ENCODE peak calls at places on chromosomes 6 and 20, in seven cellular contexts. W is testis, D is heart left ventricle, R is ovary, P is spleen, L is transverse colon, V is right lobe of liver. E is an unnamed sample.

GRCh38 chr20:57266251-57267157 is at the start of gene BMP7:
- DNase-seq in L (no peak), V (no peak), R (no peak), D (no peak), W (peak; percentile 28), P (no peak), E (no peak)

GRCh38 chr6:109300874-109301273 is 81.4 kb downstream of the CD164 start:
- DNase-seq in L (no peak), W (no peak), R (no peak), D (no peak), P (no peak), V (no peak), E (no peak)

GRCh38 chr20:37565134-37565811 is 37.6 kb upstream of the BLCAP start:
- DNase-seq in V (no peak), L (no peak), W (peak; percentile 12), P (no peak), D (no peak), R (no peak), E (no peak)

GRCh38 chr20:34213213-34213612 is 28.0 kb upstream of the ASIP start:
- DNase-seq in R (no peak), P (no peak), V (no peak), D (no peak), W (no peak), L (no peak), E (no peak)

GRCh38 chr20:13788167-13788834 is 3.5 kb downstream of the NDUFAF5 start:
- DNase-seq in P (no peak), V (peak; percentile 64), W (peak; percentile 70), L (peak; percentile 35), D (no peak), R (no peak), E (no peak)

GRCh38 chr6:81562169-81562568 is 190.3 kb downstream of the TENT5A start:
- DNase-seq in V (no peak), L (peak; percentile 12), D (no peak), W (no peak), R (no peak), P (no peak), E (no peak)

GRCh38 chr20:13554076-13554475 is 84.7 kb downstream of the TASP1 start:
- DNase-seq in P (no peak), V (no peak), W (no peak), L (no peak), R (no peak), D (no peak), E (no peak)

GRCh38 chr6:141587482-141588266 is 545.1 kb upstream of the GJE1 start:
- DNase-seq in L (no peak), P (no peak), W (no peak), R (no peak), D (no peak), V (no peak), E (no peak)

GRCh38 chr6:136063095-136063494 is 187.0 kb downstream of the MTFR2 start:
- DNase-seq in V (no peak), W (no peak), D (no peak), P (no peak), L (no peak), R (no peak), E (no peak)

GRCh38 chr6:18183736-18184135 is 28.5 kb downstream of the KDM1B start:
- DNase-seq in W (no peak), V (no peak), P (no peak), R (no peak), L (no peak), D (no peak), E (no peak)

GRCh38 chr6:105991561-105992314 is 94.4 kb upstream of the PRDM1 start:
- DNase-seq in R (peak; percentile 53), D (no peak), V (peak; percentile 74), P (peak; percentile 85), L (peak; percentile 55), W (peak; percentile 18), E (no peak)

GRCh38 chr6:166508726-166509125 is 77.8 kb downstream of the RAMACL start:
- DNase-seq in W (no peak), L (no peak), V (no peak), D (no peak), R (no peak), P (no peak), E (no peak)

GRCh38 chr6:6436946-6437345 is 116.5 kb upstream of the F13A1 start:
- DNase-seq in R (no peak), V (no peak), P (no peak), L (no peak), W (no peak), D (no peak), E (no peak)

GRCh38 chr20:53734006-53734688 is 140.5 kb upstream of the ZNF217 start:
- DNase-seq in L (no peak), W (no peak), V (no peak), D (no peak), R (no peak), P (no peak), E (no peak)

GRCh38 chr6:81838724-81839425 is 86.4 kb upstream of the TENT5A start:
- DNase-seq in L (no peak), R (no peak), V (no peak), W (no peak), P (no peak), D (no peak), E (no peak)

GRCh38 chr6:27260836-27261375 is 13.4 kb downstream of the PRSS16 start:
- DNase-seq in P (no peak), L (no peak), D (no peak), V (no peak), R (no peak), W (no peak), E (no peak)

GRCh38 chr6:1066449-1066848 is 245.4 kb upstream of the FOXQ1 start:
- DNase-seq in R (no peak), V (no peak), W (no peak), L (no peak), P (no peak), D (no peak), E (peak; percentile 70)

GRCh38 chr6:49326337-49326736 is 136.7 kb downstream of the MMUT start:
- DNase-seq in R (no peak), L (no peak), P (no peak), W (no peak), V (no peak), D (no peak), E (no peak)

GRCh38 chr6:107917468-107918375 is 40.3 kb downstream of the SEC63 start:
- DNase-seq in P (no peak), V (no peak), D (no peak), R (no peak), W (no peak), L (no peak), E (no peak)

GRCh38 chr6:169971171-169971861 is 219.9 kb downstream of the ERMARD start:
- DNase-seq in W (no peak), V (peak; percentile 36), D (no peak), P (peak; percentile 73), R (peak; percentile 24), L (peak; percentile 6), E (peak; percentile 80)

GRCh38 chr6:138971601-138972000 is 16.5 kb downstream of the REPS1 start:
- DNase-seq in L (no peak), D (no peak), P (no peak), W (no peak), V (no peak), R (no peak), E (no peak)

GRCh38 chr6:143059616-143060353 is 904 bp upstream of the AIG1 start:
- DNase-seq in L (peak; percentile 22), W (no peak), R (no peak), P (no peak), D (no peak), V (peak; percentile 53), E (no peak)

GRCh38 chr6:70530023-70530422 is 36.7 kb upstream of the SDHAF4 start:
- DNase-seq in D (no peak), V (no peak), L (no peak), W (no peak), R (no peak), P (no peak), E (no peak)

GRCh38 chr20:13765868-13766416 is 18.8 kb downstream of the ESF1 start:
- DNase-seq in D (no peak), R (no peak), V (no peak), W (no peak), L (no peak), P (no peak), E (no peak)

GRCh38 chr20:32564921-32565734 is 20.0 kb downstream of the NOL4L start:
- DNase-seq in L (peak; percentile 46), P (peak; percentile 87), D (peak; percentile 74), V (peak; percentile 64), W (peak; percentile 55), R (no peak), E (no peak)

GRCh38 chr6:33073431-33073871 is at the start of gene HLA-DPA1:
- DNase-seq in V (no peak), P (peak; percentile 81), R (no peak), L (peak; percentile 64), D (peak; percentile 50), W (peak; percentile 38), E (no peak)
- TF ChIP-seq POLR2A in V (peak; percentile 64), P (peak; percentile 81), R (no peak), L (peak; percentile 71), D (peak; percentile 68), W (no peak), E (no peak)

DNA sequence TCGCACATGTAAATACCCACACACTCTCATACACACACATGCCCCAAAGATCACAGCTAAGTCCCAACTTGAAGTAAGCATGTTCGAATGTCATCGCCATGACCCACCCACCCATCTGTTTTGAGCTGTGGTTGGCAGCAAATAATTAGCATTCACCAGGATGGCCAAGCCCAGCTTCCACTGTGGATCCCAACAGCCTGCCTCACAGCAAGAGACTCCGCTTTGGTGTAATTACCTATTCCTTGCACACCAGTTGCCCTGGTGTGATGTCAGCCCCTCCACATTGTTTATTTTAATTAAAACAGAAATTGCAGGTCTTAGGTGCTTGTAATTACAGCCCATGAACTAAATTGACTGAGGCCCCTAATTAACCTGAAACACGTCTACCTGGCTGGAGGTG is 81.1 kb downstream of the MAFB start:
- DNase-seq in L (no peak), R (no peak), W (no peak), D (no peak), P (no peak), V (no peak), E (no peak)
- H3K4me3 ChIP-seq in L (no peak overlapping the region), R (no peak overlapping the region), W (no peak overlapping the region), D (no peak overlapping the region), P (no peak overlapping the region), V (no peak overlapping the region), E (no peak overlapping the region)

DNA sequence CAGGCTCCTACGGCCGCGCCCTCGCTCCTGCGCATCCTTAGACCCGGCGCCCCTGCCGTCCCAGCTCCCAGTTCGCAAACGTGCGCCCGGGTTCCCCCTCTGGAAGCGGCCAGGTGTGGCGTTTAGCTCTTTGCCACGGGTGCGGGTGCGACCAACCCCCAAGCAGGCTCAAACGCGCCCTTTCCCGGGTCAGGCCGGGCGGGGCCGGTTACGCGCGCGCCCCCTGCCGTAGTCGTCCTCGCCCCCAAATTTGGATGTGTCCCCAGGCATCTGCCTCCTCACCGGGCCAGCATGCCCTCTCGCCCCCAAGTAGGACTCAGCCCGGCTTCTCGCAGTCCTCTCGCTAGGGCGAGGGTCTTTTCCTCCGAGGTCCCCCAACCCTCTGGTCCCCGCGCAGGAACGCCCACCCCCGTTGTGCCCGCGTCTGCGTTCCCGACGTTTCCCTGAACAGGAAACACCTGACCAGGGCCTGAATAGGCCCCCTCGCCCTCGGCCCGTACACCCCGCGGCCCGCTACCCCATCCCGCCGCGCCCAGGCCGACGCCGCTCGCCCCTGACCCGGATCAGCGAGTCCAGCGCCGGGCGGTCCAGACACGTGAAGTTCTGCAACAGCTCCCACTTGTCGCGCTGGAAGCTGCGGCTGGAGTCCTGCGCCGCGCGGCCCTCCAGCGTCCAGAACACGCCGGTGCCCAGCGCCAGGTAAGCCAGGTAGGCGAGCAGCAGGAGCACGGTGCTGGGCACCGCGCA is 520 bp downstream of the KCNK17 start:
- DNase-seq in V (no peak), R (no peak), P (no peak), L (no peak), W (no peak), D (no peak), E (no peak)
- TF ChIP-seq CTCF in V (no peak), R (no peak), P (no peak), L (no peak), W (no peak), D (no peak), E (no peak)

GRCh38 chr6:52361945-52362442 is at the start of gene PAQR8:
- DNase-seq in V (peak; percentile 67), L (peak; percentile 86), R (peak; percentile 87), W (peak; percentile 80), D (peak; percentile 88), P (peak; percentile 96), E (peak; percentile 93)
- TF ChIP-seq POLR2A in V (peak; percentile 58), L (no peak), R (peak; percentile 80), W (no peak), D (peak; percentile 67), P (no peak), E (no peak)

E was measured in lower leg skin.